ENCODE peak calls at places on chromosomes 5 and 9, in eight cellular contexts. B is GM03348, S is A172, F is HS-5, A is retina, M is pancreas, P is astrocyte of the spinal cord, Q is NCI-H2171 treated with DMSO at 0.1 percent for 48 hours. D is an unnamed sample.
A peak's percentile ranks its signal among the peaks of the same experiment; 100 is the strongest.

GRCh38 chr5:97998946-97999345 is 774.5 kb upstream of the RGMB start:
- DNase-seq in S (no peak), P (no peak), A (no peak), Q (no peak), B (no peak), F (no peak), M (no peak), D (no peak)

GRCh38 chr5:149830579-149830978 is 100.5 kb downstream of the PPARGC1B start:
- DNase-seq in B (no peak), M (no peak), Q (no peak), A (no peak), P (no peak), F (no peak), S (no peak), D (no peak)

GRCh38 chr5:61327761-61328753 is 4.0 kb upstream of the ZSWIM6 start:
- DNase-seq in A (no peak), S (peak; percentile 88), Q (no peak), P (peak; percentile 89), M (no peak), B (peak; percentile 66), F (peak; percentile 82), D (peak; percentile 61)

GRCh38 chr9:136739509-136739908 is 3.2 kb downstream of the LCN10 start:
- DNase-seq in Q (no peak), P (no peak), M (no peak), A (no peak), S (no peak), F (no peak), B (no peak), D (no peak)

GRCh38 chr5:53191766-53192165 is 82.2 kb upstream of the MOCS2 start:
- DNase-seq in M (no peak), F (no peak), A (no peak), Q (no peak), B (no peak), P (no peak), S (no peak), D (no peak)

GRCh38 chr9:37582548-37583157 is 6.5 kb upstream of the FBXO10 start:
- DNase-seq in M (no peak), P (peak; percentile 78), Q (peak; percentile 39), B (peak; percentile 56), S (peak; percentile 40), F (no peak), A (no peak), D (peak; percentile 47)

GRCh38 chr9:127942152-127943010 is 4.7 kb upstream of the DPM2 start:
- DNase-seq in S (peak; percentile 52), F (no peak), P (peak; percentile 71), A (peak; percentile 77), B (peak; percentile 81), Q (peak; percentile 56), M (no peak), D (no peak)

GRCh38 chr5:181160144-181160754 is 12.9 kb downstream of the OR2V2 start:
- DNase-seq in F (no peak), A (peak; percentile 60), P (peak; percentile 52), M (no peak), B (peak; percentile 58), S (peak; percentile 69), Q (peak; percentile 15), D (no peak)

GRCh38 chr5:65892801-65893200 is 33.6 kb upstream of the ERBIN start:
- DNase-seq in F (no peak), Q (no peak), S (no peak), B (no peak), P (no peak), M (no peak), A (no peak), D (no peak)

GRCh38 chr5:44774279-44774880 is 34.4 kb upstream of the MRPS30 start:
- DNase-seq in P (peak; percentile 62), Q (peak; percentile 64), B (peak; percentile 62), S (peak; percentile 41), F (peak; percentile 39), M (no peak), A (peak; percentile 47), D (peak; percentile 6)

GRCh38 chr9:80522465-80522864 is 950.7 kb downstream of the TLE4 start:
- DNase-seq in A (no peak), F (no peak), B (no peak), P (no peak), S (no peak), Q (no peak), M (no peak), D (no peak)

GRCh38 chr9:78714591-78714990 is 417.7 kb downstream of the PSAT1 start:
- DNase-seq in M (no peak), S (peak; percentile 81), B (peak; percentile 33), F (no peak), A (peak; percentile 24), Q (no peak), P (peak; percentile 48), D (no peak)

GRCh38 chr5:172065431-172066065 is 59.1 kb upstream of the FBXW11 start:
- DNase-seq in F (no peak), P (peak; percentile 19), S (no peak), M (no peak), Q (no peak), B (no peak), A (no peak), D (no peak)

GRCh38 chr5:126868961-126869451 is 92.1 kb downstream of the LMNB1 start:
- DNase-seq in P (peak; percentile 40), A (peak; percentile 89), B (peak; percentile 84), S (no peak), F (no peak), M (no peak), Q (peak; percentile 37), D (no peak)

GRCh38 chr5:132086277-132086794 is 12.7 kb downstream of the CSF2 start:
- DNase-seq in M (peak; percentile 55), B (peak; percentile 89), Q (peak; percentile 81), A (no peak), S (peak; percentile 99), F (peak; percentile 92), P (peak; percentile 93), D (peak; percentile 83)

GRCh38 chr9:136095495-136096058 is 488 bp upstream of the NACC2 start:
- DNase-seq in A (no peak), Q (no peak), M (peak; percentile 78), B (peak; percentile 82), F (no peak), P (no peak), S (no peak), D (no peak)

GRCh38 chr5:74596930-74597329 is 43.6 kb downstream of the ENC1 start:
- DNase-seq in M (no peak), S (no peak), P (peak; percentile 16), F (no peak), Q (no peak), A (peak; percentile 42), B (no peak), D (no peak)

GRCh38 chr5:145389047-145389446 is 446.1 kb downstream of the PRELID2 start:
- DNase-seq in A (no peak), M (no peak), B (no peak), Q (no peak), F (no peak), P (no peak), S (no peak), D (no peak)

GRCh38 chr5:97528941-97529340 is 345.9 kb upstream of the RIOK2 start:
- DNase-seq in S (peak; percentile 42), Q (peak; percentile 50), F (peak; percentile 36), P (peak; percentile 63), A (no peak), M (no peak), B (peak; percentile 35), D (peak; percentile 44)

GRCh38 chr5:6827815-6828214 is 114.6 kb downstream of the TENT4A start:
- DNase-seq in S (peak; percentile 37), M (no peak), P (no peak), A (no peak), F (no peak), Q (no peak), B (no peak), D (no peak)

GRCh38 chr9:98087420-98088354 is 31.2 kb downstream of the NANS start:
- DNase-seq in F (no peak), S (no peak), Q (no peak), B (peak; percentile 63), A (peak; percentile 84), M (peak; percentile 61), P (peak; percentile 55), D (no peak)

GRCh38 chr5:143312822-143313221 is 90.7 kb downstream of the NR3C1 start:
- DNase-seq in F (no peak), M (no peak), S (no peak), Q (no peak), A (no peak), P (no peak), B (no peak), D (no peak)

GRCh38 chr5:94461131-94461530 is 157.3 kb downstream of the KIAA0825 start:
- DNase-seq in A (no peak), S (no peak), M (no peak), P (no peak), F (no peak), Q (no peak), B (no peak), D (no peak)

GRCh38 chr9:22124263-22125011 is 115.3 kb upstream of the CDKN2B start:
- DNase-seq in M (no peak), S (no peak), B (no peak), A (no peak), P (no peak), F (no peak), Q (no peak), D (no peak)

GRCh38 chr9:121852646-121853616 is 201.5 kb downstream of the DAB2IP start:
- DNase-seq in F (no peak), A (no peak), Q (no peak), B (peak; percentile 46), S (no peak), M (no peak), P (no peak), D (no peak)

GRCh38 chr5:66757219-66757833 is 161.1 kb downstream of the MAST4 start:
- DNase-seq in P (peak; percentile 77), M (no peak), Q (peak; percentile 42), B (peak; percentile 52), S (peak; percentile 27), F (peak; percentile 28), A (no peak), D (peak; percentile 6)

GRCh38 chr5:132385321-132386105 is 16.0 kb downstream of the SLC22A5 start:
- DNase-seq in P (peak; percentile 59), B (peak; percentile 84), Q (no peak), F (no peak), A (peak; percentile 68), M (no peak), S (peak; percentile 77), D (no peak)

GRCh38 chr9:19456996-19457693 is 48.3 kb downstream of the ACER2 start:
- DNase-seq in M (no peak), B (peak; percentile 89), A (peak; percentile 89), P (peak; percentile 79), Q (peak; percentile 69), F (peak; percentile 59), S (peak; percentile 81), D (peak; percentile 51)

GRCh38 chr5:1761453-1761755 is 38.2 kb downstream of the MRPL36 start:
- DNase-seq in Q (no peak), S (no peak), M (peak; percentile 44), A (no peak), F (no peak), B (no peak), P (no peak), D (no peak)

GRCh38 chr9:79764377-79764776 is 192.6 kb downstream of the TLE4 start:
- DNase-seq in S (peak; percentile 98), F (peak; percentile 81), Q (no peak), M (no peak), B (peak; percentile 75), A (no peak), P (peak; percentile 98), D (peak; percentile 83)

GRCh38 chr5:19322716-19323485 is 665.1 kb downstream of the CDH18 start:
- DNase-seq in S (peak; percentile 68), P (peak; percentile 65), F (peak; percentile 13), A (no peak), M (no peak), B (peak; percentile 2), Q (peak; percentile 80), D (no peak)

GRCh38 chr9:12748954-12749353 is 25.9 kb upstream of the LURAP1L start:
- DNase-seq in Q (no peak), F (no peak), B (no peak), P (no peak), A (no peak), S (no peak), M (no peak), D (no peak)